ENCODE peak calls at places on chromosomes 16 and 17, in five cellular contexts. One of them, this sample, is unnamed.
A peak's percentile ranks its signal among the peaks of the same experiment; 100 is the strongest.

GRCh38 chr17:80034977-80035686 is 540 bp downstream of the TBC1D16 start:
- DNase-seq in mesenchymal stem cell: peak; percentile 73
- DNase-seq in H1: no peak
- DNase-seq in H9: peak; percentile 25
- DNase-seq in neuronal stem cell: peak; percentile 27
- DNase-seq in this sample: peak; percentile 43

GRCh38 chr17:74979408-74980146 is 7.0 kb upstream of the HID1 start:
- DNase-seq in mesenchymal stem cell: no peak
- DNase-seq in H1: no peak
- DNase-seq in H9: no peak
- DNase-seq in neuronal stem cell: no peak
- DNase-seq in this sample: no peak

GRCh38 chr16:54817432-54817831 is 113.2 kb upstream of the IRX5 start:
- DNase-seq in mesenchymal stem cell: no peak
- DNase-seq in H1: no peak
- DNase-seq in H9: peak; percentile 30
- DNase-seq in neuronal stem cell: no peak
- DNase-seq in this sample: no peak

GRCh38 chr17:62929320-62929719 is 36.7 kb upstream of the TANC2 start:
- DNase-seq in mesenchymal stem cell: no peak
- DNase-seq in H1: no peak
- DNase-seq in H9: no peak
- DNase-seq in neuronal stem cell: no peak
- DNase-seq in this sample: no peak

GRCh38 chr16:19528666-19529065 is 4.9 kb downstream of the CCP110 start:
- DNase-seq in mesenchymal stem cell: no peak
- DNase-seq in H1: no peak
- DNase-seq in H9: no peak
- DNase-seq in neuronal stem cell: no peak
- DNase-seq in this sample: no peak

GRCh38 chr16:11345040-11345862 is at the start of gene RMI2:
- DNase-seq in mesenchymal stem cell: peak; percentile 94
- DNase-seq in H1: peak; percentile 84
- DNase-seq in H9: peak; percentile 96
- DNase-seq in neuronal stem cell: peak; percentile 95
- DNase-seq in this sample: peak; percentile 93

GRCh38 chr17:74241847-74242246 is 28.5 kb downstream of the TTYH2 start:
- DNase-seq in mesenchymal stem cell: no peak
- DNase-seq in H1: no peak
- DNase-seq in H9: no peak
- DNase-seq in neuronal stem cell: no peak
- DNase-seq in this sample: no peak

GRCh38 chr16:28155293-28155692 is 56.5 kb downstream of the XPO6 start:
- DNase-seq in mesenchymal stem cell: no peak
- DNase-seq in H1: no peak
- DNase-seq in H9: no peak
- DNase-seq in neuronal stem cell: no peak
- DNase-seq in this sample: peak; percentile 24

GRCh38 chr17:35892091-35892637 is 12.0 kb upstream of the CCL5 start:
- DNase-seq in mesenchymal stem cell: peak; percentile 6
- DNase-seq in H1: no peak
- DNase-seq in H9: no peak
- DNase-seq in neuronal stem cell: no peak
- DNase-seq in this sample: peak; percentile 12

GRCh38 chr17:954431-955164 is 25.0 kb downstream of the NXN start:
- DNase-seq in mesenchymal stem cell: peak; percentile 99
- DNase-seq in H1: no peak
- DNase-seq in H9: peak; percentile 68
- DNase-seq in neuronal stem cell: no peak
- DNase-seq in this sample: peak; percentile 95

GRCh38 chr16:86480444-86480843 is 29.9 kb upstream of the FOXF1 start:
- DNase-seq in mesenchymal stem cell: no peak
- DNase-seq in H1: no peak
- DNase-seq in H9: no peak
- DNase-seq in neuronal stem cell: no peak
- DNase-seq in this sample: no peak

GRCh38 chr17:82241183-82241925 is 12.5 kb downstream of the SLC16A3 start:
- DNase-seq in mesenchymal stem cell: peak; percentile 59
- DNase-seq in H1: no peak
- DNase-seq in H9: no peak
- DNase-seq in neuronal stem cell: no peak
- DNase-seq in this sample: peak; percentile 36

GRCh38 chr17:37194208-37194607 is 181.6 kb upstream of the C17orf78 start:
- DNase-seq in mesenchymal stem cell: no peak
- DNase-seq in H1: no peak
- DNase-seq in H9: no peak
- DNase-seq in neuronal stem cell: no peak
- DNase-seq in this sample: no peak

GRCh38 chr16:69767459-69768229 is 5.5 kb downstream of the WWP2 start:
- DNase-seq in mesenchymal stem cell: no peak
- DNase-seq in H1: no peak
- DNase-seq in H9: no peak
- DNase-seq in neuronal stem cell: no peak
- DNase-seq in this sample: no peak

GRCh38 chr17:59506907-59507726 is 58.3 kb upstream of the DHX40 start:
- DNase-seq in mesenchymal stem cell: peak; percentile 66
- DNase-seq in H1: no peak
- DNase-seq in H9: no peak
- DNase-seq in neuronal stem cell: no peak
- DNase-seq in this sample: peak; percentile 8

GRCh38 chr16:2042171-2042570 is 5.5 kb downstream of the NTHL1 start:
- DNase-seq in mesenchymal stem cell: no peak
- DNase-seq in H1: no peak
- DNase-seq in H9: no peak
- DNase-seq in neuronal stem cell: no peak
- DNase-seq in this sample: no peak

DNA sequence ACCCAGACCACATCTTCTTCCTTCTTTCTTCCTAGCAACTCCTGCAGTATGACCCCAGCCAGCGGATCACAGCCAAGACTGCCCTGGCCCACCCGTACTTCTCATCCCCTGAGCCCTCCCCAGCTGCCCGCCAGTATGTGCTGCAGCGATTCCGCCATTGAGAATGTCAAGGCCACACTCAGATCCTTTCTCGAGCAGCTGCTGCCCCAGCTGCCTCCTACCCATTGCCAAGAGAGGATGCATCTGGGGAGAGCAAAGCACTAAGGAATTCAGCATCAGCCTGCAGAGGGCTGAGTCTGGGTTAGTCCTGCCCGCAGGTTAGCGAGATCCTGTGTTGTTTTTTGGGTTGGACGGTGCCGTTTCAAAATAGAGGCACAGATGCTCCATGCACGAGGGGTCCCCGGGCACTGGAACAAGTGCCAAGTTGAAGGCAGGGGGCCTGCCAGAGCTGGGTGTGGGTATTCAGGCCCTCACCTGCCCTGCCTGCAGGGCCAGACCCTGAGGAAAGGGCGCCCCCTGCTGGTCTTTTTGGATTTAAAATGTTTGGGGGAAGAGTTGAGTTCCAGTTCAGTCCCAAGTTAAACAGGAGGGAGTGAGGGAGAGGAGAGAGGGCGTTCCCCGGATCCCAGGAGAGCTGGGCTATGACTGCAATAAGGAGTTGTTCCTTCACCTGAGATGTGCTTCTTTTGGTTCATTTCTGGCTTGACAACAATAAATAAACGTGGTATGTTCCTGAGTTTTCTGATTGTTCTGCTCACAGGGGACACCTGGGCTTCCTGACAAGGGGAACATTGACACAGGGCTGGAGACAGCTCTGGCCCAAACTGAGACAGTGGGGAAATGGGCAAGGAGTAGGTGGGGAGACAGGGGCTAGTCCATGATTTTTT is 4.9 kb downstream of the CDK3 start:
- DNase-seq in mesenchymal stem cell: peak; percentile 64
- DNase-seq in H1: no peak
- DNase-seq in H9: peak; percentile 92
- DNase-seq in neuronal stem cell: peak; percentile 67
- DNase-seq in this sample: peak; percentile 63
- H2AFZ ChIP-seq in mesenchymal stem cell: no peak overlapping the region
- H2AFZ ChIP-seq in H1: no peak overlapping the region
- H2AFZ ChIP-seq in H9: no peak overlapping the region
- H2AFZ ChIP-seq in neuronal stem cell: no peak overlapping the region
- H2AFZ ChIP-seq in this sample: peak overlapping the region; percentile 18

DNA sequence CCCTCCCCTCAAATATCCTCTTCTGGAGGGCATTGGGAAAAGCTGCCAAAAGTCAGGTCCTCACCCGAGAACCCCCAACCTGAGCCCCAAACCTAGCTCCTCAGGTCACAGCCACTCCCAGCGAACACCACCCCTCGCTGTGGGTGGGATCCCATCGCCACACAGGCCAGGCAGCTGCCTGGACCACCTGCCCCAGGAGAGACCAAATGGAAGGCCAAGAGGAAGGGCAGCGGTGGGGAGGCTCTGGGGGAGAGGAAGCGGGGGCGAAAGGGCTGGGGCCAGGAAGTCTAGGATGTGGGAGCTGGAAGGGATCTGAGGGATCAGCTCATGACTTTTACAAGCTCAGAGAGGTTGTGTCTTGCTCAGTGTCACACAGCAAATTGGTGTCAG is 47.8 kb downstream of the FZD2 start:
- DNase-seq in mesenchymal stem cell: no peak
- DNase-seq in H1: no peak
- DNase-seq in H9: no peak
- DNase-seq in neuronal stem cell: no peak
- DNase-seq in this sample: no peak
- H4K91ac ChIP-seq in mesenchymal stem cell: no peak overlapping the region
- H4K91ac ChIP-seq in H1: no peak overlapping the region
- H4K91ac ChIP-seq in H9: no peak overlapping the region
- H4K91ac ChIP-seq in neuronal stem cell: no peak overlapping the region
- H4K91ac ChIP-seq in this sample: no peak overlapping the region

DNA sequence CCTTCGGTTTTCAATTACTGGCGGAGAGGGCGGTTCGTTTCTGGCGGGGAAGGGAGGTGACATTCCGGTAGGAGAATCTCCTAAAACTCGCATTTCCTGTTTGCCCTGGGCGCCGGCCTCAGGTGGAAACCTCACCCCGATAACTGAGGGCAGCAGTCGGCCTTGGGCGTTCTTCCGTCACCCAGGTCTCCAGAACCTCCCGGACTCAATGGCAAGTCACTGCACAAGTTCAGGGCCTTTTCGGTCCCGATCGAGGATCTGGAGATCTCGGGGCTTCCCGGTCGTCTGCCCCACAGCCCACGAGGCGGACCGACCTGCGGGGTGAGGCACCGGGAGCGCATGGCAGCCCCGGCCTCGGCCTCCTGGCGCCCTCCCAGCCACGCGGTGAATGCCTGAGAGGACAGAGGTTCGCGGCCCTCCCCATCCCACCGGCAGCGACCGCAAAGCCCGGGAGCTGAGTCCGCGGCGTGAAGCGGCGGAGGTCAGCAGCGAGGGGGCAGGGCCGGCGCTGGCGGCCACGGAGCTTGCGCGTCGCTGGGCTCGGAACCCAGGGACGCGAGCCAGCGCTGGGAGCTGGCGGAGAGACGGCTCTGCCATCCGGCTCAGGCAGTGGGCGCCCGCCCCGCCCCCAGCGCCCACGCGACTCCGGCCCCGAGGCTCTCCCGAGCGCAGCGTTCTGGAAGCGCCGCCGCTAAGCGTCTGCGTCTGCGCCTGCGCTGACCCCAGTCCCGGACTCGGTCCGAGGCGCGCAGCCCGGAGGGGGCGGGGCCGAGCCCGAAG is 58.4 kb downstream of the SRL start:
- DNase-seq in mesenchymal stem cell: peak; percentile 90
- DNase-seq in H1: peak; percentile 82
- DNase-seq in H9: peak; percentile 93
- DNase-seq in neuronal stem cell: peak; percentile 92
- DNase-seq in this sample: peak; percentile 92
- H2AFZ ChIP-seq in mesenchymal stem cell: peak overlapping the region; percentile 60
- H2AFZ ChIP-seq in H1: no peak overlapping the region
- H2AFZ ChIP-seq in H9: no peak overlapping the region
- H2AFZ ChIP-seq in neuronal stem cell: peak overlapping the region; percentile 98
- H2AFZ ChIP-seq in this sample: peak overlapping the region; percentile 98

DNA sequence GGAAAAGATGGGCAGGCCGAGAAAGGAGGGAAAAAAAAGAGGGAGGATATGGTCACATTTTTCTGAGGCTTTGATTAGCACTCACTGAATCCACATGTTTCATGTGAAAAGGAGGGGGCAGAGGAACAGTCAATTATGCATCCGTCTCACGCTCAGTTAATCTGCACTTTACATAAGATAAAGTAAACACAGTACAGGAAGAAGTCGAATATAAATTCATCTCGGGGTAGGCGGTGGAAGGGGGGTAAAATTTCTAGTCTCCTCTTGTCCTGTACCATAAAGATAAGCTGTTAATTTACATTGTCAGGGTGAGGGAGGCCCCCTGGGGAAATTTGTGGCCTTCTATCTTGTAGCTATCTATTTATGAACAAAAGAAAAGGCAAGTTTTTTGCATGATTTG is 73.1 kb upstream of the CES5A start:
- DNase-seq in mesenchymal stem cell: no peak
- DNase-seq in H1: no peak
- DNase-seq in H9: no peak
- DNase-seq in neuronal stem cell: no peak
- DNase-seq in this sample: no peak
- H4K91ac ChIP-seq in mesenchymal stem cell: no peak overlapping the region
- H4K91ac ChIP-seq in H1: no peak overlapping the region
- H4K91ac ChIP-seq in H9: no peak overlapping the region
- H4K91ac ChIP-seq in neuronal stem cell: no peak overlapping the region
- H4K91ac ChIP-seq in this sample: no peak overlapping the region

GRCh38 chr16:80804061-80804450 is 342 bp downstream of the CDYL2 start:
- DNase-seq in mesenchymal stem cell: peak; percentile 42
- DNase-seq in H1: no peak
- DNase-seq in H9: peak; percentile 33
- DNase-seq in neuronal stem cell: peak; percentile 40
- DNase-seq in this sample: peak; percentile 46

GRCh38 chr16:80807916-80808315 is 3.5 kb upstream of the CDYL2 start:
- DNase-seq in mesenchymal stem cell: no peak
- DNase-seq in H1: no peak
- DNase-seq in H9: no peak
- DNase-seq in neuronal stem cell: no peak
- DNase-seq in this sample: no peak

GRCh38 chr16:80803341-80804060 is 897 bp downstream of the CDYL2 start:
- DNase-seq in mesenchymal stem cell: peak; percentile 6
- DNase-seq in H1: no peak
- DNase-seq in H9: peak; percentile 61
- DNase-seq in neuronal stem cell: peak; percentile 20
- DNase-seq in this sample: no peak

GRCh38 chr16:80804451-80805383 is at the start of gene CDYL2:
- DNase-seq in mesenchymal stem cell: no peak
- DNase-seq in H1: no peak
- DNase-seq in H9: peak; percentile 32
- DNase-seq in neuronal stem cell: peak; percentile 14
- DNase-seq in this sample: peak; percentile 2

DNA sequence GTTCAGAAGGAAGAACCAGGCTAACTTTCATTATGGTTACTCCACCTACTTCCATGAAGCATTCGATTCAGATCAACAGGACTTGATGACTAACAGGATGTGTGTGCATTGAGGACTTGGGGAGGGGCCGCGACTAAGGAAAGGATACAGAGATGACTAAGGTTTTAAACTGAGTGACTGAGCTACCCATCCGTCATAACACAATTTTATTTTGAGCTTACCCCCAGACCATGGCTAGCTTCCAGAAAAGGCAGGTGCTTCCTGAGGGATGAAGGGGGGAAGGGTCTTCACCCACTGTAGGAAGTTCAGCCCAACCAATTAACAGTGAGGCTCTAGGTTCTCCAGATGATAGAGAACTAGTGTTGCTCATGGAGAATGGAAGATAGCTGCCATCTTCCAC is 2.6 kb upstream of the CDYL2 start:
- DNase-seq in mesenchymal stem cell: peak; percentile 11
- DNase-seq in H1: no peak
- DNase-seq in H9: no peak
- DNase-seq in neuronal stem cell: no peak
- DNase-seq in this sample: peak; percentile 69
- H2AFZ ChIP-seq in mesenchymal stem cell: no peak overlapping the region
- H2AFZ ChIP-seq in H1: no peak overlapping the region
- H2AFZ ChIP-seq in H9: no peak overlapping the region
- H2AFZ ChIP-seq in neuronal stem cell: no peak overlapping the region
- H2AFZ ChIP-seq in this sample: peak overlapping the region; percentile 70

This sample was measured in IMR-90.